ENCODE peak calls at places on chromosomes 16 and 17, in nine cellular contexts. One of them, this sample, is unnamed.

GRCh38 chr16:29765167-29766032 is 12.7 kb upstream of the ZG16 start:
- DNase-seq in HL-60: no peak
- DNase-seq in tibial artery: no peak
- DNase-seq in hypothalamus: no peak
- DNase-seq in IMR-90: no peak
- DNase-seq in ELR: no peak
- DNase-seq in NCI-H1105 treated with DMSO at 0.1 percent for 48 hours: peak; percentile 56
- DNase-seq in BE2C: no peak
- DNase-seq in kidney: no peak
- DNase-seq in this sample: peak; percentile 80

GRCh38 chr16:75080205-75081029 is 36.2 kb downstream of the LDHD start:
- DNase-seq in HL-60: no peak
- DNase-seq in tibial artery: no peak
- DNase-seq in hypothalamus: no peak
- DNase-seq in IMR-90: peak; percentile 91
- DNase-seq in ELR: peak; percentile 66
- DNase-seq in NCI-H1105 treated with DMSO at 0.1 percent for 48 hours: no peak
- DNase-seq in BE2C: no peak
- DNase-seq in kidney: peak; percentile 17
- DNase-seq in this sample: no peak

GRCh38 chr17:66507103-66507923 is 204.9 kb downstream of the PRKCA start:
- DNase-seq in HL-60: no peak
- DNase-seq in tibial artery: no peak
- DNase-seq in hypothalamus: no peak
- DNase-seq in IMR-90: peak; percentile 75
- DNase-seq in ELR: peak; percentile 81
- DNase-seq in NCI-H1105 treated with DMSO at 0.1 percent for 48 hours: no peak
- DNase-seq in BE2C: no peak
- DNase-seq in kidney: no peak
- DNase-seq in this sample: no peak

GRCh38 chr17:21194688-21195087 is 19.3 kb downstream of the TMEM11 start:
- DNase-seq in HL-60: no peak
- DNase-seq in tibial artery: no peak
- DNase-seq in hypothalamus: no peak
- DNase-seq in IMR-90: peak; percentile 43
- DNase-seq in ELR: no peak
- DNase-seq in NCI-H1105 treated with DMSO at 0.1 percent for 48 hours: peak; percentile 78
- DNase-seq in BE2C: peak; percentile 82
- DNase-seq in kidney: no peak
- DNase-seq in this sample: no peak

GRCh38 chr17:63358111-63358839 is 87.8 kb downstream of the CYB561 start:
- DNase-seq in HL-60: no peak
- DNase-seq in tibial artery: no peak
- DNase-seq in hypothalamus: no peak
- DNase-seq in IMR-90: peak; percentile 94
- DNase-seq in ELR: peak; percentile 87
- DNase-seq in NCI-H1105 treated with DMSO at 0.1 percent for 48 hours: no peak
- DNase-seq in BE2C: no peak
- DNase-seq in kidney: no peak
- DNase-seq in this sample: no peak

GRCh38 chr16:28140788-28141618 is 70.8 kb downstream of the XPO6 start:
- DNase-seq in HL-60: peak; percentile 91
- DNase-seq in tibial artery: no peak
- DNase-seq in hypothalamus: no peak
- DNase-seq in IMR-90: no peak
- DNase-seq in ELR: no peak
- DNase-seq in NCI-H1105 treated with DMSO at 0.1 percent for 48 hours: no peak
- DNase-seq in BE2C: no peak
- DNase-seq in kidney: no peak
- DNase-seq in this sample: no peak

GRCh38 chr17:50884354-50885311 is 18.5 kb upstream of the TOB1 start:
- DNase-seq in HL-60: peak; percentile 41
- DNase-seq in tibial artery: no peak
- DNase-seq in hypothalamus: no peak
- DNase-seq in IMR-90: no peak
- DNase-seq in ELR: no peak
- DNase-seq in NCI-H1105 treated with DMSO at 0.1 percent for 48 hours: no peak
- DNase-seq in BE2C: no peak
- DNase-seq in kidney: no peak
- DNase-seq in this sample: no peak

GRCh38 chr17:32494621-32495346 is 8.0 kb downstream of the CDK5R1 start:
- DNase-seq in HL-60: peak; percentile 71
- DNase-seq in tibial artery: no peak
- DNase-seq in hypothalamus: peak; percentile 42
- DNase-seq in IMR-90: no peak
- DNase-seq in ELR: no peak
- DNase-seq in NCI-H1105 treated with DMSO at 0.1 percent for 48 hours: peak; percentile 69
- DNase-seq in BE2C: no peak
- DNase-seq in kidney: no peak
- DNase-seq in this sample: peak; percentile 20

GRCh38 chr17:59839646-59840328 is 53.0 kb downstream of the TUBD1 start:
- DNase-seq in HL-60: no peak
- DNase-seq in tibial artery: no peak
- DNase-seq in hypothalamus: no peak
- DNase-seq in IMR-90: no peak
- DNase-seq in ELR: peak; percentile 39
- DNase-seq in NCI-H1105 treated with DMSO at 0.1 percent for 48 hours: no peak
- DNase-seq in BE2C: no peak
- DNase-seq in kidney: no peak
- DNase-seq in this sample: no peak

GRCh38 chr17:16881239-16881924 is 90.5 kb downstream of the TNFRSF13B start:
- DNase-seq in HL-60: no peak
- DNase-seq in tibial artery: no peak
- DNase-seq in hypothalamus: no peak
- DNase-seq in IMR-90: no peak
- DNase-seq in ELR: no peak
- DNase-seq in NCI-H1105 treated with DMSO at 0.1 percent for 48 hours: no peak
- DNase-seq in BE2C: no peak
- DNase-seq in kidney: no peak
- DNase-seq in this sample: no peak

GRCh38 chr16:84496991-84497390 is 7.5 kb downstream of the MEAK7 start:
- DNase-seq in HL-60: no peak
- DNase-seq in tibial artery: no peak
- DNase-seq in hypothalamus: no peak
- DNase-seq in IMR-90: no peak
- DNase-seq in ELR: no peak
- DNase-seq in NCI-H1105 treated with DMSO at 0.1 percent for 48 hours: no peak
- DNase-seq in BE2C: no peak
- DNase-seq in kidney: no peak
- DNase-seq in this sample: no peak

GRCh38 chr16:3012828-3013420 is at the start of gene CLDN9:
- DNase-seq in HL-60: no peak
- DNase-seq in tibial artery: no peak
- DNase-seq in hypothalamus: no peak
- DNase-seq in IMR-90: no peak
- DNase-seq in ELR: peak; percentile 59
- DNase-seq in NCI-H1105 treated with DMSO at 0.1 percent for 48 hours: peak; percentile 77
- DNase-seq in BE2C: no peak
- DNase-seq in kidney: no peak
- DNase-seq in this sample: no peak

GRCh38 chr17:38434178-38434665 is 6.0 kb downstream of the ARHGAP23 start:
- DNase-seq in HL-60: no peak
- DNase-seq in tibial artery: no peak
- DNase-seq in hypothalamus: peak; percentile 80
- DNase-seq in IMR-90: no peak
- DNase-seq in ELR: no peak
- DNase-seq in NCI-H1105 treated with DMSO at 0.1 percent for 48 hours: no peak
- DNase-seq in BE2C: no peak
- DNase-seq in kidney: no peak
- DNase-seq in this sample: no peak

This sample was measured in NCI-H748 treated with DMSO at 0.1 percent for 48 hours.